ENCODE peak calls at places on chromosome 4, in seven cellular contexts. B is stomach, I is astrocyte of the spinal cord, P is cardiac fibroblast, E is colonic mucosa, M is upper lobe of right lung, K is HFF-Myc. Y is an unnamed sample.

GRCh38 chr4:62037576-62037975 is 837.5 kb downstream of the ADGRL3 start:
- DNase-seq in E (no peak), M (no peak), I (no peak), K (no peak), P (no peak), B (no peak), Y (no peak)

GRCh38 chr4:4990857-4991540 is 28.3 kb downstream of the CYTL1 start:
- DNase-seq in K (peak), B (peak), I (peak), P (peak), M (no peak), E (peak), Y (peak)

GRCh38 chr4:145824469-145824868 is 114.2 kb downstream of the ZNF827 start:
- DNase-seq in K (no peak), P (no peak), E (no peak), I (no peak), B (no peak), M (no peak), Y (no peak)

GRCh38 chr4:7390366-7390765 is 44.4 kb downstream of the PSAPL1 start:
- DNase-seq in E (no peak), I (no peak), K (no peak), P (no peak), B (peak), M (no peak), Y (no peak)

GRCh38 chr4:186622788-186623464 is 67.6 kb upstream of the MTNR1A start:
- DNase-seq in B (no peak), P (peak), I (peak), E (no peak), M (no peak), K (peak), Y (peak)

GRCh38 chr4:84531689-84532088 is 32.6 kb upstream of the NKX6-1 start:
- DNase-seq in K (no peak), I (no peak), M (no peak), B (no peak), P (no peak), E (no peak), Y (no peak)

GRCh38 chr4:1172971-1173757 is 781 bp upstream of the SPON2 start:
- DNase-seq in I (peak), M (peak), K (no peak), P (no peak), B (no peak), E (peak), Y (peak)

GRCh38 chr4:130542953-130543352 is 1447.0 kb downstream of the C4orf33 start:
- DNase-seq in K (no peak), M (no peak), E (no peak), I (no peak), P (no peak), B (no peak), Y (no peak)

GRCh38 chr4:66567551-66567950 is 897.3 kb upstream of the EPHA5 start:
- DNase-seq in B (no peak), P (no peak), I (no peak), K (no peak), M (no peak), E (no peak), Y (no peak)

GRCh38 chr4:147174561-147174960 is 228.9 kb upstream of the TTC29 start:
- DNase-seq in M (no peak), P (no peak), B (no peak), K (no peak), I (no peak), E (no peak), Y (no peak)

GRCh38 chr4:13498464-13498863 is 14.3 kb upstream of the RAB28 start:
- DNase-seq in K (no peak), E (no peak), M (no peak), P (no peak), I (no peak), B (no peak), Y (no peak)

GRCh38 chr4:155522201-155522600 is 144.4 kb upstream of the GUCY1A1 start:
- DNase-seq in I (peak), B (no peak), P (peak), K (no peak), M (no peak), E (no peak), Y (no peak)

GRCh38 chr4:82713856-82714255 is 84.7 kb downstream of the SCD5 start:
- DNase-seq in K (no peak), E (no peak), B (no peak), M (no peak), P (peak), I (no peak), Y (no peak)

GRCh38 chr4:27276322-27277073 is 415.9 kb downstream of the STIM2 start:
- DNase-seq in M (no peak), E (peak), P (no peak), K (no peak), I (no peak), B (no peak), Y (no peak)

GRCh38 chr4:168432419-168433146 is 47.7 kb downstream of the DDX60L start:
- DNase-seq in M (no peak), I (no peak), P (no peak), E (no peak), B (no peak), K (no peak), Y (no peak)

GRCh38 chr4:46922205-46922604 is 13.2 kb upstream of the COX7B2 start:
- DNase-seq in M (no peak), K (no peak), P (no peak), B (no peak), E (no peak), I (no peak), Y (no peak)

GRCh38 chr4:77074961-77075855 is 581 bp downstream of the CCNI start:
- DNase-seq in I (peak), B (peak), M (peak), E (peak), P (peak), K (no peak), Y (no peak)

GRCh38 chr4:7398788-7399432 is 35.8 kb downstream of the PSAPL1 start:
- DNase-seq in M (no peak), E (no peak), P (no peak), K (no peak), B (peak), I (no peak), Y (no peak)

GRCh38 chr4:70183168-70183939 is 12.2 kb upstream of the ODAM start:
- DNase-seq in K (no peak), I (peak), M (no peak), P (peak), E (peak), B (peak), Y (no peak)

GRCh38 chr4:101307901-101308300 is 39.4 kb downstream of the PPP3CA start:
- DNase-seq in I (no peak), P (peak), K (no peak), M (no peak), B (no peak), E (no peak), Y (no peak)

GRCh38 chr4:88159137-88159725 is 792 bp upstream of the ABCG2 start:
- DNase-seq in P (no peak), E (no peak), I (no peak), M (peak), B (peak), K (no peak), Y (no peak)

GRCh38 chr4:187309456-187309855 is 585.8 kb upstream of the FAT1 start:
- DNase-seq in K (no peak), P (peak), M (no peak), B (no peak), E (no peak), I (peak), Y (peak)

GRCh38 chr4:110877728-110878382 is 255.0 kb upstream of the PITX2 start:
- DNase-seq in B (no peak), M (no peak), P (no peak), E (no peak), K (no peak), I (no peak), Y (no peak)

GRCh38 chr4:73740353-73740778 is at the start of gene CXCL8:
- DNase-seq in M (no peak), B (peak), E (peak), P (peak), K (peak), I (peak), Y (no peak)

GRCh38 chr4:24024597-24024996 is 134.8 kb upstream of the PPARGC1A start:
- DNase-seq in B (no peak), I (no peak), K (no peak), E (no peak), M (no peak), P (peak), Y (no peak)

GRCh38 chr4:48226199-48226598 is 43.4 kb downstream of the TEC start:
- DNase-seq in I (no peak), E (no peak), P (no peak), B (no peak), K (no peak), M (no peak), Y (no peak)

GRCh38 chr4:114997596-114997995 is 115.8 kb downstream of the NDST4 start:
- DNase-seq in I (peak), M (no peak), E (no peak), B (no peak), P (no peak), K (no peak), Y (no peak)

GRCh38 chr4:142168181-142168580 is 531.8 kb downstream of the IL15 start:
- DNase-seq in P (no peak), B (no peak), M (no peak), E (no peak), I (no peak), K (no peak), Y (no peak)

GRCh38 chr4:26029512-26030131 is 115.6 kb downstream of the SMIM20 start:
- DNase-seq in M (no peak), P (no peak), E (no peak), I (no peak), B (no peak), K (no peak), Y (no peak)

GRCh38 chr4:60746172-60746571 is 454.0 kb upstream of the ADGRL3 start:
- DNase-seq in P (no peak), E (no peak), M (no peak), B (no peak), I (no peak), K (no peak), Y (no peak)

GRCh38 chr4:140448162-140448561 is 20.7 kb upstream of the CLGN start:
- DNase-seq in B (no peak), I (no peak), E (no peak), K (no peak), M (no peak), P (no peak), Y (no peak)

GRCh38 chr4:42710329-42710728 is 53.4 kb upstream of the ATP8A1 start:
- DNase-seq in K (no peak), E (no peak), P (no peak), M (no peak), I (no peak), B (no peak), Y (no peak)

GRCh38 chr4:39235021-39235420 is 52.7 kb downstream of the WDR19 start:
- DNase-seq in B (no peak), M (no peak), P (no peak), I (no peak), K (no peak), E (no peak), Y (no peak)

GRCh38 chr4:166941629-166942028 is 292.7 kb downstream of the SPOCK3 start:
- DNase-seq in I (peak), M (no peak), E (no peak), P (no peak), K (no peak), B (no peak), Y (no peak)

GRCh38 chr4:80078361-80079092 is 5.5 kb upstream of the ANTXR2 start:
- DNase-seq in K (no peak), I (no peak), B (no peak), E (no peak), M (no peak), P (no peak), Y (no peak)
- H3K4me3 ChIP-seq in K (no peak), I (no peak), B (no peak), E (no peak), M (no peak), P (no peak), Y (no peak)

DNA sequence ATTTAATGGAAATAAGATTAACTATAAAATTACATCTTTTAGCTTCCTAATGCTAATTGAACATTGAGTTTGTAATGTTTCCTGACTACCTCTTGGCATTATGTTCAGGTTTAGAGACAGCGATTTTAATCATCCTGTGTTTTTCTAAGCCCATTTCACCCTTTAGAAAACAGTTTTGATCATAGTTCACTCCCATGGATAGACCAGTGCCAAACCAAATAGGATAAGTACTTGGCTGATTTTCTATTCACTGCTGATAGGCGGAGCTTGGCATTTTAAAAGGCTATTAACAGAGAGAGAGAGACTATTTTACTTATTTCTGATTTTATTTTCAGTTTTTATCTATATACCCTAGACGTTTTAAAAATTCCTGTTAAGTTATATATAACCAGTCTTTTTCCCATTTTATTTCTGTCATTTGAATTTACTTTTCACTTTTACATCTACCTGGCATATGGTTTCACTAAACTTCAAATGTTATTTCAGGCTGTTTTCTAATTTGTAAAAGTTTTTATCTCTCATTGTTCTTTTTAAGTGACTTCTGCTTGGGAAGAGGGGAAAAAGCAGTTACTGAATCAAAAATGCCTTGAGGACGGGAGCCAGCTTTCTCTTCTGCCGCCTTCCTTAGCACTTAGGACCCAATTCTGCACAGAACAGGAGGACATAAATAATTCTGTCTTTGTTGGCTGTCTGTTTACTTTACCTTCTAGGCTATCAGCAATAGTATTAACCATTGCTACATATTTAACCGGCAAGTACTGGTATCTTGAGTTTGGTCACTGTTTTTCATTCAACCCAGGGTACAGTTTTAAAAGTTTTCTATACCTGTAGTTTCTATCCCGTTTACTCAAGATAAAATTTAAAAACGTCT is 46.4 kb downstream of the SGMS2 start:
- DNase-seq in I (no peak), P (peak), E (no peak), M (no peak), K (no peak), B (no peak), Y (no peak)
- H3K4me3 ChIP-seq in I (no peak), P (no peak), E (no peak), M (no peak), K (no peak), B (peak), Y (no peak)

DNA sequence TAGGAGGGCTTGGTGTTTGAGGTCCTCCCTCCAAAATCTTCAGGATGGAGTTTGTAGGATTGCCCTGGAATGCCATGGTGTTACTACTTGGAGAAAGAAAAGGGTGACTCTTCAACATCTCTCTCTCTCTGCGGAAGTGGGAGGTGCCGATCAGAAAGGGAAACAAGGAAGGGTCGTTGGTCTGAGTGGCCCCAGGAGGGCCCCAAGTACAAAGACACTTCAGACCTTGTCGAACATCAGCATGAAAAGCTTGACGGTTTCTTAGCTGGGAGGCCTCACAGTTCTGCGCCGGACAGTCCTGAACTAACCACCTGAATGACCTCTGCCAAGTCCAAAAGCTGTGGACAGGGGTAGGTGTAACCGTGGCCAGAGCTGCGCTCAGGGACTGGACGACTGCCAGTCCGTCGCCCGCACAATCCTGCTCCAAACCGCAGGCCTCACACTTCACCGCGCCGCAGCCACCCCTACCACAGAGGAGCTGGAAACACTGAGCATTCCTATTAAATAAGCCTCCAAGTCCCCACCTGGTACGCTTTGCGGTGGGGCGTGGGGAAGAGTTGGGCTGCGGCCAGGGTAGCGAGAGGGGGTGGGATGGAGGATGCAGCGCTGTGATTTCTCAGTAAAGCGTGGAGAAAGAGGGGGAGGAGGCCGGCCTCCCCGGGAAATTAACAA is 540 bp upstream of the GSX2 start:
- DNase-seq in K (no peak), P (no peak), M (no peak), B (no peak), I (peak), E (no peak), Y (no peak)
- H3K4me3 ChIP-seq in K (peak), P (peak), M (peak), B (peak), I (peak), E (no peak), Y (no peak)

GRCh38 chr4:184446132-184446531 is 28.2 kb downstream of the IRF2 start:
- DNase-seq in M (no peak), K (no peak), P (no peak), B (no peak), I (no peak), E (no peak), Y (no peak)

GRCh38 chr4:184447664-184448063 is 26.7 kb downstream of the IRF2 start:
- DNase-seq in B (no peak), E (no peak), M (no peak), K (no peak), I (no peak), P (no peak), Y (no peak)

GRCh38 chr4:184450045-184450444 is 24.3 kb downstream of the IRF2 start:
- DNase-seq in P (peak), M (no peak), K (no peak), B (no peak), E (no peak), I (peak), Y (peak)

GRCh38 chr4:184450743-184451142 is 23.6 kb downstream of the IRF2 start:
- DNase-seq in I (no peak), B (no peak), K (no peak), E (no peak), M (no peak), P (no peak), Y (no peak)

DNA sequence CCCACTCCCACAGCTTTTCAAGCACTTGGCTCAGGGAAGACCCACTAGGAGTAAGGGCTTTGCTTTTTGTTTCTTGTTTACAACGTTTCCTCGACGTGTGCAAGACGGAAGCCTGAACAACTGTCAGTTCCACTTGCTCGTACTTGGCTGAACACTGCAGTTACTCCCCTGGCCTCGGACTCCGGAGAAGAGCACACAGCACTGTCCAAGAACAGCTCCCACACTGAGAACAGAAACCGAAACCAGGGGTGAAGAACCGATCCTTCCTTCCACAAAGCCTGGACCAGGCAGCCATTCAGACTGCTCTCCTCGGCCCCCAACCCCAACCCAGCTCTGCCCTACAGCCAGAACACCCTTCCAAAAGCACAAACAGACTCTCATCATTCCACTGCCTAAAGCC is 25.5 kb downstream of the IRF2 start:
- DNase-seq in K (no peak), B (no peak), E (no peak), P (peak), I (peak), M (no peak), Y (no peak)
- H3K4me3 ChIP-seq in K (peak), B (peak), E (peak), P (peak), I (peak), M (peak), Y (peak)

GRCh38 chr4:113447695-113448265 is 313.8 kb downstream of the CAMK2D start:
- DNase-seq in E (no peak), M (no peak), B (no peak), K (no peak), P (no peak), I (no peak), Y (no peak)
- H3K4me3 ChIP-seq in E (no peak), M (no peak), B (no peak), K (no peak), P (no peak), I (no peak), Y (no peak)

GRCh38 chr4:20273793-20274192 is 22.1 kb downstream of the SLIT2 start:
- DNase-seq in E (no peak), M (no peak), B (no peak), P (no peak), K (no peak), I (peak), Y (no peak)

GRCh38 chr4:20272411-20272872 is 20.7 kb downstream of the SLIT2 start:
- DNase-seq in E (no peak), I (peak), K (no peak), P (peak), M (no peak), B (no peak), Y (no peak)

GRCh38 chr4:20268028-20268427 is 16.3 kb downstream of the SLIT2 start:
- DNase-seq in B (no peak), K (no peak), P (no peak), I (no peak), M (no peak), E (no peak), Y (no peak)

GRCh38 chr4:20276848-20277247 is 25.1 kb downstream of the SLIT2 start:
- DNase-seq in P (no peak), K (no peak), I (no peak), M (no peak), E (no peak), B (no peak), Y (no peak)

GRCh38 chr4:20271954-20272353 is 20.2 kb downstream of the SLIT2 start:
- DNase-seq in M (no peak), P (no peak), K (no peak), B (no peak), I (no peak), E (no peak), Y (no peak)
- H3K4me3 ChIP-seq in M (no peak), P (no peak), K (no peak), B (no peak), I (no peak), E (no peak), Y (no peak)

GRCh38 chr4:6198768-6199343 is 1.5 kb downstream of the JAKMIP1 start:
- DNase-seq in P (peak), E (no peak), K (no peak), M (no peak), I (no peak), B (no peak), Y (no peak)

GRCh38 chr4:6200922-6201362 is 593 bp upstream of the JAKMIP1 start:
- DNase-seq in P (no peak), I (no peak), E (no peak), B (no peak), K (no peak), M (no peak), Y (no peak)

GRCh38 chr4:6200011-6200921 is at the start of gene JAKMIP1:
- DNase-seq in I (peak), M (peak), K (no peak), B (peak), E (peak), P (peak), Y (no peak)

GRCh38 chr4:6198278-6198677 is 2.1 kb downstream of the JAKMIP1 start:
- DNase-seq in M (no peak), P (no peak), E (no peak), I (no peak), B (no peak), K (no peak), Y (no peak)

GRCh38 chr4:6199344-6199921 is 916 bp downstream of the JAKMIP1 start:
- DNase-seq in K (no peak), I (peak), E (no peak), B (no peak), M (no peak), P (peak), Y (no peak)
- H3K4me3 ChIP-seq in K (no peak), I (no peak), E (no peak), B (peak), M (peak), P (no peak), Y (no peak)

GRCh38 chr4:107077192-107077591 is 41.1 kb upstream of the DKK2 start:
- DNase-seq in E (no peak), M (no peak), P (no peak), B (no peak), K (no peak), I (no peak), Y (no peak)
- H3K4me3 ChIP-seq in E (no peak), M (no peak), P (no peak), B (no peak), K (no peak), I (no peak), Y (no peak)

Y was measured in BJ.